ENCODE peak calls at places on chromosomes 4 and X, in nine cellular contexts. W, A, V, M, B, G, Y, L and R are unnamed samples.

GRCh38 chr4:14254252-14254651 is 626.7 kb upstream of the BOD1L1 start:
- DNase-seq in W (peak), A (no peak), V (peak), M (no peak), B (no peak), G (peak), Y (peak), L (peak), R (peak)

GRCh38 chr4:114320126-114320525 is 278.5 kb upstream of the UGT8 start:
- DNase-seq in W (no peak), A (no peak), V (no peak), M (no peak), B (no peak), G (no peak), Y (no peak), L (no peak), R (no peak)

GRCh38 chrX:113644426-113644825 is 803.8 kb upstream of the AMOT start:
- DNase-seq in W (no peak), A (no peak), V (no peak), M (no peak), B (no peak), G (no peak), Y (no peak), L (no peak), R (no peak)

GRCh38 chrX:68440940-68441339 is 7.6 kb upstream of the OPHN1 start:
- DNase-seq in W (peak), A (no peak), V (peak), M (no peak), B (no peak), G (peak), Y (peak), L (peak), R (peak)

GRCh38 chrX:108307408-108308085 is 130.7 kb downstream of the COL4A6 start:
- DNase-seq in W (peak), A (no peak), V (no peak), M (no peak), B (no peak), G (no peak), Y (peak), L (no peak), R (peak)

GRCh38 chrX:122303761-122304160 is 880.3 kb upstream of the GRIA3 start:
- DNase-seq in W (no peak), A (no peak), V (no peak), M (no peak), B (no peak), G (no peak), Y (no peak), L (no peak), R (no peak)

GRCh38 chr4:168924648-168925047 is 85.4 kb downstream of the CBR4 start:
- DNase-seq in W (no peak), A (no peak), V (no peak), M (no peak), B (no peak), G (no peak), Y (no peak), L (no peak), R (no peak)

GRCh38 chrX:13371191-13371590 is 51.3 kb upstream of the ATXN3L start:
- DNase-seq in W (no peak), A (no peak), V (no peak), M (no peak), B (no peak), G (no peak), Y (no peak), L (no peak), R (no peak)

GRCh38 chrX:24424948-24425347 is 40.1 kb upstream of the PDK3 start:
- DNase-seq in W (no peak), A (no peak), V (no peak), M (no peak), B (no peak), G (no peak), Y (peak), L (peak), R (peak)

GRCh38 chrX:7925867-7926472 is 1.2 kb downstream of the PNPLA4 start:
- DNase-seq in W (peak), A (no peak), V (peak), M (peak), B (peak), G (peak), Y (peak), L (peak), R (no peak)

GRCh38 chr4:21242163-21242562 is 541.9 kb downstream of the PACRGL start:
- DNase-seq in W (no peak), A (no peak), V (no peak), M (no peak), B (no peak), G (no peak), Y (no peak), L (no peak), R (no peak)

GRCh38 chrX:8647176-8647575 is 84.8 kb downstream of the ANOS1 start:
- DNase-seq in W (no peak), A (no peak), V (no peak), M (no peak), B (no peak), G (no peak), Y (no peak), L (no peak), R (no peak)

GRCh38 chr4:148054275-148054674 is 322.4 kb downstream of the ARHGAP10 start:
- DNase-seq in W (no peak), A (no peak), V (no peak), M (no peak), B (no peak), G (no peak), Y (no peak), L (no peak), R (no peak)

GRCh38 chr4:19729873-19730735 is 521.6 kb upstream of the SLIT2 start:
- DNase-seq in W (no peak), A (no peak), V (no peak), M (no peak), B (no peak), G (peak), Y (peak), L (no peak), R (no peak)

GRCh38 chrX:155632424-155633100 is 19.8 kb upstream of the TMLHE start:
- DNase-seq in W (no peak), A (no peak), V (no peak), M (no peak), B (no peak), G (peak), Y (no peak), L (no peak), R (no peak)

GRCh38 chr4:168717852-168718251 is 221.0 kb downstream of the PALLD start:
- DNase-seq in W (peak), A (peak), V (peak), M (no peak), B (no peak), G (peak), Y (no peak), L (no peak), R (no peak)

GRCh38 chr4:112144546-112145325 is 518 bp upstream of the FAM241A start:
- DNase-seq in W (peak), A (no peak), V (no peak), M (peak), B (no peak), G (no peak), Y (peak), L (no peak), R (no peak)

GRCh38 chr4:14853186-14853946 is 148.9 kb upstream of the CPEB2 start:
- DNase-seq in W (no peak), A (peak), V (no peak), M (no peak), B (no peak), G (peak), Y (no peak), L (no peak), R (no peak)

GRCh38 chr4:175456131-175456530 is 355.9 kb downstream of the GPM6A start:
- DNase-seq in W (no peak), A (no peak), V (no peak), M (no peak), B (no peak), G (no peak), Y (no peak), L (no peak), R (no peak)

GRCh38 chr4:175457956-175458355 is 354.1 kb downstream of the GPM6A start:
- DNase-seq in W (no peak), A (no peak), V (no peak), M (no peak), B (no peak), G (no peak), Y (no peak), L (no peak), R (no peak)

DNA sequence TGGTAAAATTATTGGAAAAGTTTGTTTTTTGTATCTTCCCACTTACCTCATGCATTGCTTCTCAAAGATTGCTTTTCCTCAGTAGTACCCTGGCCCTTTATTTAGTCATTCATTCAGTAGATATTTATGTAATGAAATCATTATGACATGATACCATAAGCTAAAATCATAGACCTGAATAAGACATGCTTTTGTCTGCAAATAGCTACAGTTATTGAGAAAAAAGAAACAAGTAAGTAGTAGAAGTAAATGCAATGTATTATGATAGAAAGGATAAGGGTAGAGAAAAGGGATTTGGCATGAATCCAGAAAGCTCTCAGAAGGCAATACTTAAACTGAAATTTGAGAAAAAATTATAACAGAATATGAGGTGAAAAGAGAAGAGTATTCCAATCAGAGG is 352.5 kb downstream of the GPM6A start:
- DNase-seq in W (no peak), A (no peak), V (no peak), M (no peak), B (no peak), G (no peak), Y (no peak), L (no peak), R (no peak)
- H3K27ac ChIP-seq in W (no peak), A (no peak), V (no peak), M (no peak), B (no peak), G (no peak), Y (no peak), L (no peak), R (no peak)

GRCh38 chr4:173509031-173510001 is 20.7 kb downstream of the HAND2 start:
- DNase-seq in W (no peak), A (no peak), V (peak), M (no peak), B (no peak), G (peak), Y (peak), L (no peak), R (no peak)
- H3K27ac ChIP-seq in W (no peak), A (no peak), V (peak), M (no peak), B (no peak), G (no peak), Y (peak), L (no peak), R (peak)

GRCh38 chrX:74449937-74450330 is 28.6 kb downstream of the SLC16A2 start:
- DNase-seq in W (no peak), A (peak), V (no peak), M (no peak), B (no peak), G (no peak), Y (no peak), L (no peak), R (no peak)

GRCh38 chrX:74450803-74451449 is 29.6 kb downstream of the SLC16A2 start:
- DNase-seq in W (no peak), A (peak), V (no peak), M (no peak), B (no peak), G (peak), Y (no peak), L (peak), R (no peak)

GRCh38 chrX:74453178-74453577 is 31.9 kb downstream of the SLC16A2 start:
- DNase-seq in W (no peak), A (peak), V (no peak), M (no peak), B (no peak), G (no peak), Y (no peak), L (no peak), R (no peak)

GRCh38 chrX:74452199-74452481 is 30.8 kb downstream of the SLC16A2 start:
- DNase-seq in W (no peak), A (no peak), V (no peak), M (no peak), B (no peak), G (no peak), Y (no peak), L (no peak), R (no peak)

DNA sequence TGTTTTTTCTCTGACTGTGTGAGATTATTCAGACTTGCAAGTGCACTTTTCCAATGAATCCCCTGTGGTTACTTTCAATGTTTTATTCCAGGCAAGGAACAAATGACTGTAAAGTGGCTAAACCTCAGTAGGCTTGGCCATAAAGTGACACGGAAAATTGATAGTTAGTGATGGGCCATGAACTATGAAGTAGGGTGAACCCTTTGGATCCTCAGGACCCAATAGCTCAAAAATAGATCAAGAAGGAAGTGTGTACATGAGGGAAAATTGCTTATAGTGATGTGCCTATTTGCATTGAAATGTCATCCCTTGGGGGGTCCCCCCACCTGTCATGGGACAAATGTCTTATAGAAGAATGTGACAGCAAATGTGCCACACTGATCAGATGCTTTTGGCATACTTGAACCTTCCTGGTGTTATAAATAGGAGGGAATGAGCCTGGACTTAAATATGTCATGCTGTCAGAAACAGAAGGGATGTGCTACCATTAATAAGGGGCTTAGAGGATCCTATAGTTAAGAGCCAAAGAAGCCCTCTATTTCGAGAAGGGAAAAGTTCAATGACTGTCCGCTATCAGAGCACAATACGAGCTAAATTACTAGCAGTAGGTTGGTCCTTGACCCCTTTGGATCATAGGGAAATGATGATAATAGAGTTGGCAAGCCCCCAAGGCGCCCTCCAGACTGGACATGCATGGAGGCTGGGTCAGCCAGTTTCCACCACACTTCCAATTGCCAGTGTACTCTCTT is 30.3 kb downstream of the SLC16A2 start:
- DNase-seq in W (no peak), A (no peak), V (no peak), M (no peak), B (no peak), G (no peak), Y (no peak), L (no peak), R (no peak)
- H3K27ac ChIP-seq in W (no peak), A (peak), V (no peak), M (no peak), B (no peak), G (no peak), Y (no peak), L (no peak), R (no peak)

GRCh38 chr4:2743518-2744445 is 12.4 kb downstream of the TNIP2 start:
- DNase-seq in W (no peak), A (no peak), V (no peak), M (no peak), B (no peak), G (no peak), Y (no peak), L (no peak), R (no peak)

GRCh38 chr4:2742823-2743517 is 13.2 kb downstream of the TNIP2 start:
- DNase-seq in W (no peak), A (no peak), V (no peak), M (no peak), B (no peak), G (no peak), Y (no peak), L (no peak), R (no peak)

GRCh38 chr4:2744576-2745270 is 11.4 kb downstream of the TNIP2 start:
- DNase-seq in W (no peak), A (no peak), V (no peak), M (no peak), B (no peak), G (no peak), Y (no peak), L (no peak), R (no peak)

GRCh38 chr4:2742081-2742822 is 13.9 kb downstream of the TNIP2 start:
- DNase-seq in W (no peak), A (no peak), V (no peak), M (no peak), B (no peak), G (no peak), Y (no peak), L (no peak), R (no peak)

GRCh38 chr4:2741626-2742025 is 14.5 kb downstream of the TNIP2 start:
- DNase-seq in W (no peak), A (no peak), V (no peak), M (no peak), B (no peak), G (no peak), Y (no peak), L (no peak), R (no peak)
- H3K27ac ChIP-seq in W (no peak), A (no peak), V (no peak), M (no peak), B (no peak), G (no peak), Y (no peak), L (no peak), R (peak)

GRCh38 chr4:89293299-89293698 is 14.3 kb downstream of the GPRIN3 start:
- DNase-seq in W (no peak), A (no peak), V (no peak), M (no peak), B (no peak), G (no peak), Y (no peak), L (no peak), R (no peak)
- H3K27ac ChIP-seq in W (no peak), A (no peak), V (no peak), M (peak), B (peak), G (no peak), Y (peak), L (peak), R (no peak)